ENCODE peak calls at places on chromosomes 2 and 18, in eight cellular contexts. One of them, this sample, is unnamed.

GRCh38 chr2:147416099-147416498 is 428.7 kb upstream of the ACVR2A start:
- DNase-seq in WTC11: no peak
- DNase-seq in activated CD8-positive, alpha-beta memory T cell treated with anti-CD3 and anti-CD28 coated beads, Interleukin-2, amount 50 U/mL, for 4 hours: no peak
- DNase-seq in fibroblast of pulmonary artery: no peak
- DNase-seq in activated effector memory CD4-positive, alpha-beta T cell treated with Interleukin-2 at 50 U/mL for 16 hours: no peak
- DNase-seq in ureter: no peak
- DNase-seq in NCI-H1417: no peak
- DNase-seq in GM04504: no peak
- DNase-seq in this sample: peak; percentile 5

GRCh38 chr2:70322518-70322917 is 20.7 kb upstream of the FAM136A start:
- DNase-seq in WTC11: no peak
- DNase-seq in activated CD8-positive, alpha-beta memory T cell treated with anti-CD3 and anti-CD28 coated beads, Interleukin-2, amount 50 U/mL, for 4 hours: no peak
- DNase-seq in fibroblast of pulmonary artery: no peak
- DNase-seq in activated effector memory CD4-positive, alpha-beta T cell treated with Interleukin-2 at 50 U/mL for 16 hours: no peak
- DNase-seq in ureter: no peak
- DNase-seq in NCI-H1417: no peak
- DNase-seq in GM04504: no peak
- DNase-seq in this sample: no peak

GRCh38 chr2:8515390-8515761 is 166.5 kb upstream of the ID2 start:
- DNase-seq in WTC11: no peak
- DNase-seq in activated CD8-positive, alpha-beta memory T cell treated with anti-CD3 and anti-CD28 coated beads, Interleukin-2, amount 50 U/mL, for 4 hours: peak; percentile 50
- DNase-seq in fibroblast of pulmonary artery: no peak
- DNase-seq in activated effector memory CD4-positive, alpha-beta T cell treated with Interleukin-2 at 50 U/mL for 16 hours: peak; percentile 41
- DNase-seq in ureter: no peak
- DNase-seq in NCI-H1417: peak; percentile 56
- DNase-seq in GM04504: no peak
- DNase-seq in this sample: no peak

GRCh38 chr18:63440219-63440618 is 17.9 kb upstream of the VPS4B start:
- DNase-seq in WTC11: no peak
- DNase-seq in activated CD8-positive, alpha-beta memory T cell treated with anti-CD3 and anti-CD28 coated beads, Interleukin-2, amount 50 U/mL, for 4 hours: no peak
- DNase-seq in fibroblast of pulmonary artery: peak; percentile 8
- DNase-seq in activated effector memory CD4-positive, alpha-beta T cell treated with Interleukin-2 at 50 U/mL for 16 hours: no peak
- DNase-seq in ureter: no peak
- DNase-seq in NCI-H1417: no peak
- DNase-seq in GM04504: peak; percentile 46
- DNase-seq in this sample: no peak

GRCh38 chr18:63365909-63366269 is 1.1 kb downstream of the KDSR start:
- DNase-seq in WTC11: peak; percentile 10
- DNase-seq in activated CD8-positive, alpha-beta memory T cell treated with anti-CD3 and anti-CD28 coated beads, Interleukin-2, amount 50 U/mL, for 4 hours: no peak
- DNase-seq in fibroblast of pulmonary artery: peak; percentile 12
- DNase-seq in activated effector memory CD4-positive, alpha-beta T cell treated with Interleukin-2 at 50 U/mL for 16 hours: no peak
- DNase-seq in ureter: no peak
- DNase-seq in NCI-H1417: peak; percentile 72
- DNase-seq in GM04504: no peak
- DNase-seq in this sample: no peak

GRCh38 chr2:215280326-215280725 is 31.5 kb upstream of the ATIC start:
- DNase-seq in WTC11: no peak
- DNase-seq in activated CD8-positive, alpha-beta memory T cell treated with anti-CD3 and anti-CD28 coated beads, Interleukin-2, amount 50 U/mL, for 4 hours: no peak
- DNase-seq in fibroblast of pulmonary artery: peak; percentile 15
- DNase-seq in activated effector memory CD4-positive, alpha-beta T cell treated with Interleukin-2 at 50 U/mL for 16 hours: no peak
- DNase-seq in ureter: no peak
- DNase-seq in NCI-H1417: no peak
- DNase-seq in GM04504: no peak
- DNase-seq in this sample: peak; percentile 38

GRCh38 chr2:101883860-101884259 is 107.9 kb upstream of the IL1R2 start:
- DNase-seq in WTC11: no peak
- DNase-seq in activated CD8-positive, alpha-beta memory T cell treated with anti-CD3 and anti-CD28 coated beads, Interleukin-2, amount 50 U/mL, for 4 hours: no peak
- DNase-seq in fibroblast of pulmonary artery: peak; percentile 82
- DNase-seq in activated effector memory CD4-positive, alpha-beta T cell treated with Interleukin-2 at 50 U/mL for 16 hours: no peak
- DNase-seq in ureter: no peak
- DNase-seq in NCI-H1417: no peak
- DNase-seq in GM04504: peak; percentile 19
- DNase-seq in this sample: peak; percentile 68

GRCh38 chr2:217892560-217892959 is 110.2 kb downstream of the TNS1 start:
- DNase-seq in WTC11: no peak
- DNase-seq in activated CD8-positive, alpha-beta memory T cell treated with anti-CD3 and anti-CD28 coated beads, Interleukin-2, amount 50 U/mL, for 4 hours: no peak
- DNase-seq in fibroblast of pulmonary artery: no peak
- DNase-seq in activated effector memory CD4-positive, alpha-beta T cell treated with Interleukin-2 at 50 U/mL for 16 hours: no peak
- DNase-seq in ureter: no peak
- DNase-seq in NCI-H1417: no peak
- DNase-seq in GM04504: no peak
- DNase-seq in this sample: no peak

GRCh38 chr18:741931-742512 is 29.6 kb upstream of the ENOSF1 start:
- DNase-seq in WTC11: no peak
- DNase-seq in activated CD8-positive, alpha-beta memory T cell treated with anti-CD3 and anti-CD28 coated beads, Interleukin-2, amount 50 U/mL, for 4 hours: no peak
- DNase-seq in fibroblast of pulmonary artery: peak; percentile 77
- DNase-seq in activated effector memory CD4-positive, alpha-beta T cell treated with Interleukin-2 at 50 U/mL for 16 hours: no peak
- DNase-seq in ureter: no peak
- DNase-seq in NCI-H1417: peak; percentile 12
- DNase-seq in GM04504: no peak
- DNase-seq in this sample: peak; percentile 53

GRCh38 chr2:5019324-5019723 is 672.9 kb upstream of the SOX11 start:
- DNase-seq in WTC11: no peak
- DNase-seq in activated CD8-positive, alpha-beta memory T cell treated with anti-CD3 and anti-CD28 coated beads, Interleukin-2, amount 50 U/mL, for 4 hours: no peak
- DNase-seq in fibroblast of pulmonary artery: no peak
- DNase-seq in activated effector memory CD4-positive, alpha-beta T cell treated with Interleukin-2 at 50 U/mL for 16 hours: no peak
- DNase-seq in ureter: no peak
- DNase-seq in NCI-H1417: no peak
- DNase-seq in GM04504: no peak
- DNase-seq in this sample: no peak

GRCh38 chr2:168210898-168211570 is 36.4 kb downstream of the STK39 start:
- DNase-seq in WTC11: no peak
- DNase-seq in activated CD8-positive, alpha-beta memory T cell treated with anti-CD3 and anti-CD28 coated beads, Interleukin-2, amount 50 U/mL, for 4 hours: no peak
- DNase-seq in fibroblast of pulmonary artery: peak; percentile 88
- DNase-seq in activated effector memory CD4-positive, alpha-beta T cell treated with Interleukin-2 at 50 U/mL for 16 hours: no peak
- DNase-seq in ureter: no peak
- DNase-seq in NCI-H1417: no peak
- DNase-seq in GM04504: peak; percentile 57
- DNase-seq in this sample: peak; percentile 51

GRCh38 chr2:10414591-10414990 is 33.5 kb downstream of the ODC1 start:
- DNase-seq in WTC11: no peak
- DNase-seq in activated CD8-positive, alpha-beta memory T cell treated with anti-CD3 and anti-CD28 coated beads, Interleukin-2, amount 50 U/mL, for 4 hours: no peak
- DNase-seq in fibroblast of pulmonary artery: no peak
- DNase-seq in activated effector memory CD4-positive, alpha-beta T cell treated with Interleukin-2 at 50 U/mL for 16 hours: no peak
- DNase-seq in ureter: no peak
- DNase-seq in NCI-H1417: peak; percentile 72
- DNase-seq in GM04504: no peak
- DNase-seq in this sample: no peak

GRCh38 chr2:109326306-109326705 is 197.3 kb downstream of the SH3RF3 start:
- DNase-seq in WTC11: no peak
- DNase-seq in activated CD8-positive, alpha-beta memory T cell treated with anti-CD3 and anti-CD28 coated beads, Interleukin-2, amount 50 U/mL, for 4 hours: no peak
- DNase-seq in fibroblast of pulmonary artery: no peak
- DNase-seq in activated effector memory CD4-positive, alpha-beta T cell treated with Interleukin-2 at 50 U/mL for 16 hours: no peak
- DNase-seq in ureter: no peak
- DNase-seq in NCI-H1417: no peak
- DNase-seq in GM04504: no peak
- DNase-seq in this sample: no peak

GRCh38 chr2:230130668-230131364 is 62.1 kb upstream of the SLC16A14 start:
- DNase-seq in WTC11: no peak
- DNase-seq in activated CD8-positive, alpha-beta memory T cell treated with anti-CD3 and anti-CD28 coated beads, Interleukin-2, amount 50 U/mL, for 4 hours: no peak
- DNase-seq in fibroblast of pulmonary artery: peak; percentile 55
- DNase-seq in activated effector memory CD4-positive, alpha-beta T cell treated with Interleukin-2 at 50 U/mL for 16 hours: no peak
- DNase-seq in ureter: peak; percentile 71
- DNase-seq in NCI-H1417: no peak
- DNase-seq in GM04504: peak; percentile 51
- DNase-seq in this sample: no peak

GRCh38 chr2:179805001-179805400 is 56.4 kb downstream of the ZNF385B start:
- DNase-seq in WTC11: no peak
- DNase-seq in activated CD8-positive, alpha-beta memory T cell treated with anti-CD3 and anti-CD28 coated beads, Interleukin-2, amount 50 U/mL, for 4 hours: no peak
- DNase-seq in fibroblast of pulmonary artery: no peak
- DNase-seq in activated effector memory CD4-positive, alpha-beta T cell treated with Interleukin-2 at 50 U/mL for 16 hours: no peak
- DNase-seq in ureter: no peak
- DNase-seq in NCI-H1417: no peak
- DNase-seq in GM04504: no peak
- DNase-seq in this sample: no peak

GRCh38 chr2:15907461-15908324 is 32.7 kb upstream of the MYCN start:
- DNase-seq in WTC11: no peak
- DNase-seq in activated CD8-positive, alpha-beta memory T cell treated with anti-CD3 and anti-CD28 coated beads, Interleukin-2, amount 50 U/mL, for 4 hours: no peak
- DNase-seq in fibroblast of pulmonary artery: no peak
- DNase-seq in activated effector memory CD4-positive, alpha-beta T cell treated with Interleukin-2 at 50 U/mL for 16 hours: no peak
- DNase-seq in ureter: no peak
- DNase-seq in NCI-H1417: no peak
- DNase-seq in GM04504: no peak
- DNase-seq in this sample: no peak

GRCh38 chr2:43217228-43218220 is 8.9 kb downstream of the ZFP36L2 start:
- DNase-seq in WTC11: peak; percentile 85
- DNase-seq in activated CD8-positive, alpha-beta memory T cell treated with anti-CD3 and anti-CD28 coated beads, Interleukin-2, amount 50 U/mL, for 4 hours: no peak
- DNase-seq in fibroblast of pulmonary artery: no peak
- DNase-seq in activated effector memory CD4-positive, alpha-beta T cell treated with Interleukin-2 at 50 U/mL for 16 hours: no peak
- DNase-seq in ureter: no peak
- DNase-seq in NCI-H1417: peak; percentile 66
- DNase-seq in GM04504: no peak
- DNase-seq in this sample: peak; percentile 40

GRCh38 chr2:10817413-10817812 is 4.8 kb upstream of the PDIA6 start:
- DNase-seq in WTC11: peak; percentile 80
- DNase-seq in activated CD8-positive, alpha-beta memory T cell treated with anti-CD3 and anti-CD28 coated beads, Interleukin-2, amount 50 U/mL, for 4 hours: no peak
- DNase-seq in fibroblast of pulmonary artery: no peak
- DNase-seq in activated effector memory CD4-positive, alpha-beta T cell treated with Interleukin-2 at 50 U/mL for 16 hours: no peak
- DNase-seq in ureter: no peak
- DNase-seq in NCI-H1417: peak; percentile 24
- DNase-seq in GM04504: no peak
- DNase-seq in this sample: no peak

GRCh38 chr2:8480936-8481335 is 200.9 kb upstream of the ID2 start:
- DNase-seq in WTC11: no peak
- DNase-seq in activated CD8-positive, alpha-beta memory T cell treated with anti-CD3 and anti-CD28 coated beads, Interleukin-2, amount 50 U/mL, for 4 hours: no peak
- DNase-seq in fibroblast of pulmonary artery: no peak
- DNase-seq in activated effector memory CD4-positive, alpha-beta T cell treated with Interleukin-2 at 50 U/mL for 16 hours: no peak
- DNase-seq in ureter: no peak
- DNase-seq in NCI-H1417: no peak
- DNase-seq in GM04504: no peak
- DNase-seq in this sample: no peak

GRCh38 chr2:31286961-31287550 is 53.1 kb downstream of the EHD3 start:
- DNase-seq in WTC11: no peak
- DNase-seq in activated CD8-positive, alpha-beta memory T cell treated with anti-CD3 and anti-CD28 coated beads, Interleukin-2, amount 50 U/mL, for 4 hours: no peak
- DNase-seq in fibroblast of pulmonary artery: peak; percentile 23
- DNase-seq in activated effector memory CD4-positive, alpha-beta T cell treated with Interleukin-2 at 50 U/mL for 16 hours: no peak
- DNase-seq in ureter: no peak
- DNase-seq in NCI-H1417: no peak
- DNase-seq in GM04504: no peak
- DNase-seq in this sample: no peak

GRCh38 chr2:3192920-3193319 is 184.7 kb downstream of the EIPR1 start:
- DNase-seq in WTC11: no peak
- DNase-seq in activated CD8-positive, alpha-beta memory T cell treated with anti-CD3 and anti-CD28 coated beads, Interleukin-2, amount 50 U/mL, for 4 hours: no peak
- DNase-seq in fibroblast of pulmonary artery: peak; percentile 27
- DNase-seq in activated effector memory CD4-positive, alpha-beta T cell treated with Interleukin-2 at 50 U/mL for 16 hours: no peak
- DNase-seq in ureter: no peak
- DNase-seq in NCI-H1417: no peak
- DNase-seq in GM04504: no peak
- DNase-seq in this sample: peak; percentile 23

GRCh38 chr2:214604861-214605260 is 194.0 kb downstream of the VWC2L start:
- DNase-seq in WTC11: no peak
- DNase-seq in activated CD8-positive, alpha-beta memory T cell treated with anti-CD3 and anti-CD28 coated beads, Interleukin-2, amount 50 U/mL, for 4 hours: no peak
- DNase-seq in fibroblast of pulmonary artery: peak; percentile 6
- DNase-seq in activated effector memory CD4-positive, alpha-beta T cell treated with Interleukin-2 at 50 U/mL for 16 hours: no peak
- DNase-seq in ureter: no peak
- DNase-seq in NCI-H1417: no peak
- DNase-seq in GM04504: peak; percentile 17
- DNase-seq in this sample: peak; percentile 74

GRCh38 chr2:19895535-19895934 is 6.2 kb downstream of the TTC32 start:
- DNase-seq in WTC11: no peak
- DNase-seq in activated CD8-positive, alpha-beta memory T cell treated with anti-CD3 and anti-CD28 coated beads, Interleukin-2, amount 50 U/mL, for 4 hours: no peak
- DNase-seq in fibroblast of pulmonary artery: no peak
- DNase-seq in activated effector memory CD4-positive, alpha-beta T cell treated with Interleukin-2 at 50 U/mL for 16 hours: no peak
- DNase-seq in ureter: no peak
- DNase-seq in NCI-H1417: no peak
- DNase-seq in GM04504: no peak
- DNase-seq in this sample: peak; percentile 20

GRCh38 chr2:112688086-112688880 is 32.5 kb upstream of the NT5DC4 start:
- DNase-seq in WTC11: no peak
- DNase-seq in activated CD8-positive, alpha-beta memory T cell treated with anti-CD3 and anti-CD28 coated beads, Interleukin-2, amount 50 U/mL, for 4 hours: no peak
- DNase-seq in fibroblast of pulmonary artery: no peak
- DNase-seq in activated effector memory CD4-positive, alpha-beta T cell treated with Interleukin-2 at 50 U/mL for 16 hours: no peak
- DNase-seq in ureter: no peak
- DNase-seq in NCI-H1417: no peak
- DNase-seq in GM04504: no peak
- DNase-seq in this sample: no peak

GRCh38 chr2:111678651-111679050 is 205.3 kb downstream of the ANAPC1 start:
- DNase-seq in WTC11: no peak
- DNase-seq in activated CD8-positive, alpha-beta memory T cell treated with anti-CD3 and anti-CD28 coated beads, Interleukin-2, amount 50 U/mL, for 4 hours: no peak
- DNase-seq in fibroblast of pulmonary artery: no peak
- DNase-seq in activated effector memory CD4-positive, alpha-beta T cell treated with Interleukin-2 at 50 U/mL for 16 hours: no peak
- DNase-seq in ureter: no peak
- DNase-seq in NCI-H1417: no peak
- DNase-seq in GM04504: no peak
- DNase-seq in this sample: peak; percentile 56

GRCh38 chr2:1731963-1732768 is 12.1 kb downstream of the PXDN start:
- DNase-seq in WTC11: peak; percentile 12
- DNase-seq in activated CD8-positive, alpha-beta memory T cell treated with anti-CD3 and anti-CD28 coated beads, Interleukin-2, amount 50 U/mL, for 4 hours: no peak
- DNase-seq in fibroblast of pulmonary artery: peak; percentile 93
- DNase-seq in activated effector memory CD4-positive, alpha-beta T cell treated with Interleukin-2 at 50 U/mL for 16 hours: no peak
- DNase-seq in ureter: no peak
- DNase-seq in NCI-H1417: no peak
- DNase-seq in GM04504: peak; percentile 91
- DNase-seq in this sample: peak; percentile 90

GRCh38 chr2:28394331-28394877 is 1.7 kb downstream of the FOSL2 start:
- DNase-seq in WTC11: no peak
- DNase-seq in activated CD8-positive, alpha-beta memory T cell treated with anti-CD3 and anti-CD28 coated beads, Interleukin-2, amount 50 U/mL, for 4 hours: no peak
- DNase-seq in fibroblast of pulmonary artery: peak; percentile 65
- DNase-seq in activated effector memory CD4-positive, alpha-beta T cell treated with Interleukin-2 at 50 U/mL for 16 hours: no peak
- DNase-seq in ureter: peak; percentile 84
- DNase-seq in NCI-H1417: peak; percentile 33
- DNase-seq in GM04504: no peak
- DNase-seq in this sample: peak; percentile 74

GRCh38 chr2:150788741-150789140 is 301.3 kb upstream of the RND3 start:
- DNase-seq in WTC11: no peak
- DNase-seq in activated CD8-positive, alpha-beta memory T cell treated with anti-CD3 and anti-CD28 coated beads, Interleukin-2, amount 50 U/mL, for 4 hours: no peak
- DNase-seq in fibroblast of pulmonary artery: no peak
- DNase-seq in activated effector memory CD4-positive, alpha-beta T cell treated with Interleukin-2 at 50 U/mL for 16 hours: no peak
- DNase-seq in ureter: no peak
- DNase-seq in NCI-H1417: no peak
- DNase-seq in GM04504: no peak
- DNase-seq in this sample: no peak

GRCh38 chr2:105584437-105585010 is 160.2 kb upstream of the NCK2 start:
- DNase-seq in WTC11: no peak
- DNase-seq in activated CD8-positive, alpha-beta memory T cell treated with anti-CD3 and anti-CD28 coated beads, Interleukin-2, amount 50 U/mL, for 4 hours: no peak
- DNase-seq in fibroblast of pulmonary artery: no peak
- DNase-seq in activated effector memory CD4-positive, alpha-beta T cell treated with Interleukin-2 at 50 U/mL for 16 hours: no peak
- DNase-seq in ureter: no peak
- DNase-seq in NCI-H1417: no peak
- DNase-seq in GM04504: no peak
- DNase-seq in this sample: no peak

GRCh38 chr18:8329186-8329771 is 280.0 kb upstream of the RAB12 start:
- DNase-seq in WTC11: no peak
- DNase-seq in activated CD8-positive, alpha-beta memory T cell treated with anti-CD3 and anti-CD28 coated beads, Interleukin-2, amount 50 U/mL, for 4 hours: no peak
- DNase-seq in fibroblast of pulmonary artery: peak; percentile 64
- DNase-seq in activated effector memory CD4-positive, alpha-beta T cell treated with Interleukin-2 at 50 U/mL for 16 hours: no peak
- DNase-seq in ureter: no peak
- DNase-seq in NCI-H1417: no peak
- DNase-seq in GM04504: no peak
- DNase-seq in this sample: no peak

This sample was measured in astrocyte of the hippocampus.